ENCODE peak calls at places on chromosomes 3 and 15, in eight cellular contexts. L is breast epithelium, P is thyroid gland, U is fibroblast of lung, S is H1, H is AG04450, R is pancreas, Z is A549. T is an unnamed sample.

GRCh38 chr3:2099779-2100191 is 1.1 kb downstream of the CNTN4 start:
- DNase-seq in S (peak; percentile 56), P (peak; percentile 34), U (no peak), L (no peak), Z (no peak), H (no peak), R (peak; percentile 8), T (peak; percentile 76)

GRCh38 chr3:153596402-153596801 is 434.4 kb downstream of the RAP2B start:
- DNase-seq in S (no peak), P (no peak), L (no peak), R (no peak), U (no peak), H (no peak), Z (no peak), T (no peak)

GRCh38 chr3:59258591-59258990 is 208.8 kb upstream of the CFAP20DC start:
- DNase-seq in Z (no peak), R (no peak), U (no peak), P (no peak), S (no peak), H (no peak), L (no peak), T (no peak)

GRCh38 chr15:90201150-90201943 is at the start of gene SEMA4B:
- DNase-seq in S (peak; percentile 90), Z (peak; percentile 61), U (peak; percentile 29), L (no peak), H (no peak), R (peak; percentile 71), P (peak; percentile 86), T (peak; percentile 93)

GRCh38 chr15:71761649-71762048 is 48.7 kb upstream of the NR2E3 start:
- DNase-seq in R (no peak), L (no peak), P (no peak), U (peak; percentile 68), Z (peak; percentile 83), S (no peak), H (peak; percentile 45), T (no peak)

GRCh38 chr15:47411733-47412530 is 305.4 kb upstream of the SEMA6D start:
- DNase-seq in S (no peak), H (no peak), P (no peak), L (no peak), U (peak; percentile 50), Z (no peak), R (no peak), T (no peak)

GRCh38 chr3:106261915-106262683 is 393.3 kb upstream of the CBLB start:
- DNase-seq in H (peak; percentile 58), Z (no peak), S (no peak), U (peak; percentile 61), L (no peak), P (no peak), R (no peak), T (no peak)

GRCh38 chr15:51647128-51647562 is 24.6 kb upstream of the DMXL2 start:
- DNase-seq in S (no peak), U (peak; percentile 59), Z (no peak), R (peak; percentile 11), L (no peak), P (peak; percentile 6), H (no peak), T (no peak)

GRCh38 chr3:133563186-133563591 is 10.3 kb upstream of the CDV3 start:
- DNase-seq in H (no peak), S (no peak), U (peak; percentile 33), P (no peak), R (no peak), Z (no peak), L (no peak), T (no peak)

GRCh38 chr15:41648770-41649169 is 11.4 kb upstream of the MGA start:
- DNase-seq in H (no peak), R (no peak), L (no peak), Z (no peak), U (peak; percentile 25), P (no peak), S (no peak), T (no peak)

GRCh38 chr3:139555249-139555648 is 15.7 kb upstream of the RBP1 start:
- DNase-seq in P (no peak), R (no peak), Z (no peak), U (peak; percentile 87), S (no peak), L (no peak), H (no peak), T (no peak)

GRCh38 chr3:9898467-9899229 is 4.0 kb upstream of the IL17RE start:
- DNase-seq in R (peak; percentile 51), U (no peak), Z (no peak), P (no peak), L (no peak), S (no peak), H (no peak), T (no peak)

GRCh38 chr15:42152196-42152920 is 4.1 kb downstream of the PLA2G4F start:
- DNase-seq in L (no peak), P (peak; percentile 72), Z (no peak), H (no peak), S (no peak), R (peak; percentile 69), U (no peak), T (peak; percentile 32)

GRCh38 chr3:195909645-195910498 is 1.5 kb upstream of the TNK2 start:
- DNase-seq in U (peak; percentile 71), L (peak; percentile 77), H (no peak), Z (peak; percentile 66), S (peak; percentile 86), P (peak; percentile 81), R (peak; percentile 85), T (peak; percentile 93)

GRCh38 chr3:130699765-130700164 is 46.9 kb downstream of the PIK3R4 start:
- DNase-seq in U (peak; percentile 37), H (no peak), S (no peak), L (no peak), R (no peak), Z (peak; percentile 27), P (no peak), T (no peak)

GRCh38 chr15:25931846-25932245 is 68.7 kb upstream of the ATP10A start:
- DNase-seq in S (no peak), H (no peak), U (no peak), P (no peak), R (no peak), L (no peak), Z (no peak), T (no peak)

GRCh38 chr3:36909181-36909580 is 35.7 kb downstream of the TRANK1 start:
- DNase-seq in U (no peak), H (no peak), Z (no peak), L (no peak), P (no peak), R (no peak), S (no peak), T (peak; percentile 23)

GRCh38 chr3:36909666-36910065 is 35.2 kb downstream of the TRANK1 start:
- DNase-seq in P (no peak), H (no peak), U (no peak), Z (no peak), S (no peak), L (no peak), R (no peak), T (no peak)

GRCh38 chr3:36906504-36907149 is 38.2 kb downstream of the TRANK1 start:
- DNase-seq in L (no peak), S (no peak), U (peak; percentile 81), H (peak; percentile 18), P (no peak), R (no peak), Z (no peak), T (peak; percentile 41)

GRCh38 chr3:36908647-36909180 is 36.1 kb downstream of the TRANK1 start:
- DNase-seq in U (no peak), P (no peak), S (no peak), R (no peak), L (no peak), Z (no peak), H (no peak), T (no peak)

DNA sequence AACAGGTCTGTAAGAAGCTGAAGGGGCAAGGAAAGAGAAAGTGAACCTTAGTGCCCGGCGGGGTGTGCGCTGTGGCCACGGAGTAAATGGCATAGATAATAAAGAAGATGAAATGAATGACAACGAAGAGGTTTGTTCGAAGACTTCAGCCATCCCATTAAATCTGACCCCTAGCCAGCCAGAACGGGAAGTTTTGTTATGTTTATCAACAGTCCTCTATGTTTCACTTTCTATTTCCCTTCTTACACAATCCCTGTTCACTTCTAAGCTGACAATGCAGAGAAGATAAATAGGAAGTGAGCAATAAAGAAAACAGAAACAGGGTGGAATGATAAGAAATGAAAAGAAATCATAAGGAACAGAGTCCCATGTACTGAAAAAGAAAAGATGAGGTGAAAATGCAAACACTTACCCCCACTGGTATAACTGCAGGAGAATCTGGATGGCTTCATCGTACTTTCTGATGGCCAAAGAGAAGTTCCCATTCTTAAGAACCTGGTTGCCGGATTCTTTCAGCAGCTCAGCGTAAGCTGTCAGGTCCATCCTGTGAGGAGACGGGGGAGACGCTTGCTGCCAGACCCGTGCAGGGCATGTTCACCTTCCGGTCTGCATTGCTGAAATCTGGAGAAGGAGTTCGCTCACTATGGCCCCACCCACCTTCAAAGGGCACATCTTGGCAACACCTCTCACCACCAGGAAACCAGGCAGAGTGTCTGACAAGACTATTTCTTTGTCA is 36.8 kb downstream of the TRANK1 start:
- DNase-seq in P (peak; percentile 57), S (no peak), H (peak; percentile 21), R (peak; percentile 25), U (peak; percentile 84), Z (peak; percentile 66), L (peak; percentile 20), T (peak; percentile 43)
- H3K4me3 ChIP-seq in P (peak overlapping the region; percentile 2), S (no peak overlapping the region), H (peak overlapping the region; percentile 58), R (peak overlapping the region; percentile 10), U (peak overlapping the region; percentile 51), Z (peak overlapping the region; percentile 62), L (peak overlapping the region; percentile 58), T (no peak overlapping the region)

DNA sequence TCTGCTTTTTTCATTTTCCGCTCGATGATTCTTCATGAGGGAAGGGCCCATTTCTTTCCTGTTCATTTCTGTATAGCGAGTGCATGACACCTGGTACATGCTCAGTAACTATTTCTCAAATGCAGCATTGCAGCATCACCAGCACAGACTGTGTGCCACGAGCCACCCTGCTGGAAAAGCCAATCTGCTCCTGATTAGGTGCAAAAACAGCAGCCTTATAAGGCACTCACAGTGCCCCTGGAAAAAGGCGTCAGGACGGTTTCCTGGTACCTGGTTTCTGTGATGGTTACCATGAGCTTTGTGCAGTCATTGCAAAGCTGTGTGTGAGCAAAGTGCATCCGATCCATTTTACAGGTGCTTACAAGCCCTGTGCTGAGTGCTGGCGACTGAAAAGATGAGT is 15.8 kb downstream of the ST8SIA2 start:
- DNase-seq in R (no peak), H (no peak), S (no peak), L (no peak), P (no peak), Z (no peak), U (no peak), T (no peak)
- TF ChIP-seq CTCF in R (no peak), H (no peak), S (no peak), L (no peak), P (no peak), Z (no peak), U (no peak), T (no peak)

GRCh38 chr3:112637700-112638099 is 3.2 kb downstream of the CCDC80 start:
- DNase-seq in U (no peak), L (no peak), R (no peak), Z (no peak), S (no peak), H (no peak), P (peak; percentile 70), T (no peak)
- H3K27ac ChIP-seq in U (peak overlapping the region; percentile 97), L (peak overlapping the region; percentile 50), R (no peak overlapping the region), Z (peak overlapping the region; percentile 16), S (no peak overlapping the region), H (peak overlapping the region; percentile 55), P (peak overlapping the region; percentile 85), T (no peak overlapping the region)

DNA sequence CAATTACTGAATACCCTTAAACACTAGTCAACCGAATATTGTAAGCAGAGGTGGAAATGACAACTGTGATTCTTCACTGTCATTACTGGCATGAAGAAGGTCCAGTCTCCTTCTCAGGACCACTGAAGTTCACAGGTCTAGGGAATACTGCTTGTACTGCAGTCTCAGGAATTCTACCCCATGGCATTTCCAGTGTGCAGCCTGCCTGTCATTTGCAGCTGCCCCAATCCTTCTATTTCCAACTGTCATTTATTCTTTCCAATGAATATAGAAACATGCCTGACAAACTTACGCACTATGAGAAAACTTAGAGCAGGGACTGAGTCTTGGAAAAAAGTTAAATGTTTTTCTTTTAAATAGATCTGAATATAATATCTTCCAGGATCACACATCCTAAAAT is 308.0 kb upstream of the THBS1 start:
- DNase-seq in L (no peak), U (no peak), S (no peak), Z (no peak), H (no peak), R (peak; percentile 25), P (no peak), T (no peak)
- H3K4me3 ChIP-seq in L (no peak overlapping the region), U (no peak overlapping the region), S (no peak overlapping the region), Z (no peak overlapping the region), H (no peak overlapping the region), R (no peak overlapping the region), P (no peak overlapping the region), T (no peak overlapping the region)